ENCODE peak calls at places on chromosome 1, in seven cellular contexts. V is gastrocnemius medialis, X is mesenchymal stem cell, U is pancreas, Y is lower lobe of right lung, T is left ventricle myocardium inferior, K is fibroblast of lung. D is an unnamed sample. For H3K9me3, the result is how much of the 10 kb centered on the place peaks cover.

GRCh38 chr1:205317311-205317917 is 4.1 kb downstream of the NUAK2 start:
- DNase-seq in Y (peak), K (peak), X (no peak), T (peak), V (peak), U (peak), D (peak)

GRCh38 chr1:216617081-216617480 is 106.1 kb downstream of the ESRRG start:
- DNase-seq in K (no peak), X (no peak), V (no peak), U (no peak), T (no peak), Y (no peak), D (no peak)

GRCh38 chr1:53728702-53729535 is 10.0 kb downstream of the GLIS1 start:
- DNase-seq in V (no peak), X (no peak), K (no peak), Y (no peak), U (no peak), T (no peak), D (no peak)

GRCh38 chr1:42484382-42484781 is 21.3 kb downstream of the CCDC30 start:
- DNase-seq in T (no peak), U (no peak), Y (no peak), K (peak), V (no peak), X (peak), D (no peak)

GRCh38 chr1:89451011-89451410 is 73.6 kb upstream of the LRRC8B start:
- DNase-seq in K (peak), Y (no peak), X (peak), V (no peak), T (no peak), U (no peak), D (no peak)

GRCh38 chr1:29576510-29576909 is 340.2 kb downstream of the PTPRU start:
- DNase-seq in X (no peak), T (no peak), K (no peak), V (no peak), Y (no peak), U (no peak), D (no peak)

GRCh38 chr1:33758698-33759097 is 105.2 kb upstream of the HMGB4 start:
- DNase-seq in T (peak), V (peak), K (peak), X (no peak), Y (no peak), U (no peak), D (no peak)

GRCh38 chr1:236159704-236160539 is 17.6 kb downstream of the GPR137B start:
- DNase-seq in Y (no peak), T (no peak), K (no peak), V (no peak), X (no peak), U (no peak), D (no peak)

GRCh38 chr1:201427923-201428322 is 6.4 kb upstream of the TNNI1 start:
- DNase-seq in T (no peak), Y (no peak), X (no peak), U (no peak), K (no peak), V (peak), D (no peak)

GRCh38 chr1:226596531-226597165 is 48.1 kb downstream of the STUM start:
- DNase-seq in V (no peak), X (no peak), U (no peak), Y (no peak), K (no peak), T (no peak), D (no peak)

GRCh38 chr1:78141522-78142231 is 95.9 kb downstream of the GIPC2 start:
- DNase-seq in X (no peak), U (no peak), Y (no peak), T (no peak), V (no peak), K (no peak), D (no peak)

GRCh38 chr1:227225715-227226346 is 92.5 kb downstream of the CDC42BPA start:
- DNase-seq in K (peak), U (no peak), V (no peak), X (peak), T (no peak), Y (no peak), D (no peak)

GRCh38 chr1:64861611-64862010 is 104.7 kb downstream of the JAK1 start:
- DNase-seq in Y (no peak), V (no peak), U (no peak), X (peak), T (no peak), K (no peak), D (peak)

GRCh38 chr1:171083222-171083621 is 7.5 kb upstream of the FMO3 start:
- DNase-seq in U (no peak), K (no peak), T (no peak), Y (no peak), V (no peak), X (no peak), D (no peak)

GRCh38 chr1:9038338-9038650 is 12.1 kb upstream of the SLC2A7 start:
- DNase-seq in X (no peak), V (no peak), Y (peak), T (no peak), K (no peak), U (no peak), D (no peak)

GRCh38 chr1:164559342-164560070 is 522 bp downstream of the PBX1 start:
- DNase-seq in X (peak), T (peak), U (peak), K (peak), Y (peak), V (peak), D (peak)

GRCh38 chr1:40817791-40818263 is 34.2 kb downstream of the KCNQ4 start:
- DNase-seq in U (no peak), Y (no peak), T (no peak), X (no peak), V (no peak), K (no peak), D (no peak)

GRCh38 chr1:233912909-233913308 is 8.4 kb downstream of the SLC35F3 start:
- DNase-seq in T (no peak), X (no peak), Y (no peak), K (peak), V (no peak), U (no peak), D (no peak)

GRCh38 chr1:159881930-159882839 is 17.8 kb downstream of the CFAP45 start:
- DNase-seq in V (peak), T (peak), U (peak), X (peak), K (peak), Y (peak), D (peak)

GRCh38 chr1:158793604-158794003 is 12.6 kb upstream of the OR6N2 start:
- DNase-seq in K (no peak), Y (no peak), T (no peak), X (no peak), V (no peak), U (no peak), D (no peak)

GRCh38 chr1:181704556-181704955 is 221.2 kb downstream of the CACNA1E start:
- DNase-seq in T (no peak), U (no peak), X (no peak), K (no peak), Y (no peak), V (no peak), D (no peak)

GRCh38 chr1:223765719-223766340 is 53.5 kb downstream of the CAPN2 start:
- DNase-seq in U (no peak), X (no peak), V (no peak), K (no peak), T (no peak), Y (no peak), D (no peak)

GRCh38 chr1:221776495-221777413 is 34.9 kb upstream of the DUSP10 start:
- DNase-seq in V (no peak), Y (no peak), X (no peak), K (no peak), T (no peak), U (no peak), D (no peak)

GRCh38 chr1:178870944-178871343 is at the start of gene ANGPTL1:
- DNase-seq in K (peak), T (no peak), U (no peak), X (peak), V (no peak), Y (no peak), D (no peak)

GRCh38 chr1:233393926-233394680 is 66.6 kb downstream of the MAP3K21 start:
- DNase-seq in V (no peak), K (no peak), X (no peak), T (no peak), U (no peak), Y (no peak), D (no peak)

GRCh38 chr1:117189109-117189437 is 21.7 kb downstream of the VTCN1 start:
- DNase-seq in U (no peak), X (no peak), Y (no peak), V (no peak), K (no peak), T (no peak), D (no peak)

GRCh38 chr1:9878421-9878820 is 31.6 kb downstream of the CTNNBIP1 start:
- DNase-seq in Y (no peak), X (no peak), T (no peak), V (no peak), K (no peak), U (no peak), D (no peak)

GRCh38 chr1:162844153-162844552 is 16.8 kb downstream of the CCDC190 start:
- DNase-seq in X (no peak), Y (no peak), T (no peak), K (no peak), U (no peak), V (no peak), D (no peak)

GRCh38 chr1:93552751-93553455 is 105.0 kb downstream of the FNBP1L start:
- DNase-seq in X (peak), Y (no peak), U (no peak), V (no peak), K (peak), T (peak), D (no peak)

GRCh38 chr1:166418344-166418895 is 251.6 kb upstream of the FAM78B start:
- DNase-seq in T (no peak), V (no peak), Y (no peak), K (no peak), X (no peak), U (no peak), D (no peak)

GRCh38 chr1:9080704-9081291 is 11.4 kb upstream of the SLC2A5 start:
- DNase-seq in V (no peak), T (no peak), X (peak), Y (no peak), U (no peak), K (peak), D (no peak)

GRCh38 chr1:248748211-248748610 is 7.3 kb downstream of the LYPD8 start:
- DNase-seq in T (no peak), V (no peak), X (no peak), K (no peak), Y (no peak), U (no peak), D (no peak)
- H3K9me3 ChIP-seq in T (under half), V (under half), X (under half), K (under half), Y (under half), U (under half), D (under half)

GRCh38 chr1:152130186-152130585 is 14.9 kb upstream of the TCHH start:
- DNase-seq in U (no peak), T (no peak), K (no peak), Y (no peak), X (no peak), V (no peak), D (no peak)
- H3K9me3 ChIP-seq in U (under half), T (under half), K (under half), Y (under half), X (under half), V (under half), D (under half)

GRCh38 chr1:152932170-152932811 is 14.7 kb upstream of the SPRR5 start:
- DNase-seq in V (no peak), K (no peak), T (no peak), Y (no peak), X (no peak), U (no peak), D (no peak)
- H3K9me3 ChIP-seq in V (under half), K (under half), T (under half), Y (under half), X (under half), U (under half), D (under half)

GRCh38 chr1:4760088-4760487 is 105.7 kb downstream of the AJAP1 start:
- DNase-seq in U (no peak), Y (no peak), V (no peak), X (no peak), T (no peak), K (no peak), D (no peak)
- H3K9me3 ChIP-seq in U (under half), Y (under half), V (under half), X (under half), T (under half), K (under half), D (under half)